ENCODE peak calls at places on chromosomes 13 and 19, in five cellular contexts. P is left lobe of liver, E is endothelial cell, N is left ventricle myocardium superior, Y is brain microvascular endothelial cell. S is an unnamed sample.

GRCh38 chr19:41877916-41878905 is 1.1 kb downstream of the CD79A start:
- DNase-seq in P (no peak), E (no peak), N (no peak), Y (no peak), S (no peak)

GRCh38 chr19:34308381-34309367 is 54.3 kb downstream of the GARRE1 start:
- DNase-seq in P (no peak), E (no peak), N (no peak), Y (no peak), S (no peak)

GRCh38 chr13:71864094-71864980 is 2.7 kb downstream of the DACH1 start:
- DNase-seq in P (peak; percentile 46), E (peak; percentile 52), N (peak; percentile 65), Y (peak; percentile 0), S (peak; percentile 55)

GRCh38 chr19:6947745-6948144 is 60.4 kb downstream of the ADGRE1 start:
- DNase-seq in P (no peak), E (no peak), N (no peak), Y (peak; percentile 12), S (no peak)

GRCh38 chr13:24217601-24218281 is 57.2 kb downstream of the SPATA13 start:
- DNase-seq in P (peak; percentile 93), E (no peak), N (peak; percentile 38), Y (no peak), S (no peak)

GRCh38 chr19:4229179-4229931 is at the start of gene EBI3:
- DNase-seq in P (no peak), E (peak; percentile 44), N (peak; percentile 57), Y (peak; percentile 70), S (peak; percentile 48)

GRCh38 chr19:2613507-2614295 is 88.8 kb downstream of the GNG7 start:
- DNase-seq in P (peak; percentile 55), E (peak; percentile 60), N (peak; percentile 66), Y (no peak), S (peak; percentile 62)

GRCh38 chr13:52994865-52995264 is 33.7 kb upstream of the OLFM4 start:
- DNase-seq in P (no peak), E (no peak), N (no peak), Y (no peak), S (no peak)

GRCh38 chr13:95874286-95874685 is 178.9 kb downstream of the UGGT2 start:
- DNase-seq in P (no peak), E (no peak), N (no peak), Y (no peak), S (no peak)

GRCh38 chr19:7657047-7657779 is 11.6 kb upstream of the RETN start:
- DNase-seq in P (peak; percentile 48), E (no peak), N (no peak), Y (no peak), S (no peak)

GRCh38 chr19:49364083-49364687 is 508 bp downstream of the DKKL1 start:
- DNase-seq in P (no peak), E (no peak), N (no peak), Y (no peak), S (no peak)

GRCh38 chr13:74732736-74733135 is 598.5 kb upstream of the KLF12 start:
- DNase-seq in P (no peak), E (no peak), N (no peak), Y (no peak), S (no peak)

GRCh38 chr13:33367931-33368330 is 82.4 kb upstream of the STARD13 start:
- DNase-seq in P (no peak), E (no peak), N (no peak), Y (no peak), S (no peak)

GRCh38 chr13:79519252-79519651 is 38.3 kb downstream of the NDFIP2 start:
- DNase-seq in P (no peak), E (no peak), N (no peak), Y (no peak), S (no peak)

GRCh38 chr13:21913010-21913409 is 242.1 kb downstream of the FGF9 start:
- DNase-seq in P (no peak), E (peak; percentile 42), N (no peak), Y (no peak), S (peak; percentile 61)

GRCh38 chr13:40452741-40453665 is 213.4 kb downstream of the FOXO1 start:
- DNase-seq in P (no peak), E (no peak), N (no peak), Y (peak; percentile 70), S (no peak)

GRCh38 chr13:39016789-39017188 is 21.1 kb downstream of the PROSER1 start:
- DNase-seq in P (no peak), E (no peak), N (no peak), Y (no peak), S (peak; percentile 30)

GRCh38 chr13:99484405-99484981 is 16.8 kb upstream of the TM9SF2 start:
- DNase-seq in P (no peak), E (no peak), N (no peak), Y (peak; percentile 32), S (no peak)

GRCh38 chr19:7257148-7258041 is 36.8 kb downstream of the INSR start:
- DNase-seq in P (peak; percentile 62), E (no peak), N (no peak), Y (peak; percentile 44), S (no peak)

S was measured in glutamatergic neuron.